ENCODE peak calls at places on chromosomes 13 and 19, in ten cellular contexts. X is body of pancreas, W is IMR-90, V is transverse colon, O is HepG2, Z is breast epithelium, F is spleen, E is stomach, T is tibial nerve, D is heart left ventricle. U is an unnamed sample.

GRCh38 chr19:30873691-30874090 is 475.5 kb downstream of the TSHZ3 start:
- DNase-seq in X (no peak), W (no peak), V (no peak), O (no peak), Z (no peak), F (no peak), E (no peak), T (no peak), D (no peak), U (no peak)

GRCh38 chr19:9862897-9863296 is 27.8 kb downstream of the PIN1 start:
- DNase-seq in X (no peak), W (no peak), V (no peak), O (no peak), Z (no peak), F (no peak), E (no peak), T (no peak), D (no peak), U (no peak)

GRCh38 chr19:4916292-4917082 is 7.2 kb downstream of the UHRF1 start:
- DNase-seq in X (no peak), W (no peak), V (peak; percentile 22), O (no peak), Z (no peak), F (peak; percentile 88), E (no peak), T (no peak), D (no peak), U (no peak)

GRCh38 chr19:5950744-5951143 is 27.2 kb downstream of the RANBP3 start:
- DNase-seq in X (no peak), W (no peak), V (no peak), O (no peak), Z (no peak), F (no peak), E (no peak), T (no peak), D (no peak), U (no peak)

GRCh38 chr13:28402057-28402381 is 92.9 kb downstream of the FLT1 start:
- DNase-seq in X (no peak), W (no peak), V (no peak), O (no peak), Z (no peak), F (no peak), E (no peak), T (no peak), D (no peak), U (no peak)

GRCh38 chr13:101529419-101529818 is 76.9 kb downstream of the ITGBL1 start:
- DNase-seq in X (no peak), W (peak; percentile 90), V (no peak), O (no peak), Z (no peak), F (no peak), E (no peak), T (no peak), D (no peak), U (no peak)

GRCh38 chr19:4913996-4914735 is 4.9 kb downstream of the UHRF1 start:
- DNase-seq in X (no peak), W (peak; percentile 18), V (peak; percentile 17), O (no peak), Z (no peak), F (no peak), E (no peak), T (no peak), D (no peak), U (no peak)

GRCh38 chr19:52991484-52991883 is 22.2 kb upstream of the ERVV-1 start:
- DNase-seq in X (no peak), W (peak; percentile 37), V (no peak), O (no peak), Z (no peak), F (no peak), E (no peak), T (no peak), D (no peak), U (no peak)

GRCh38 chr19:55146078-55146647 is 2.8 kb downstream of the TNNT1 start:
- DNase-seq in X (no peak), W (no peak), V (no peak), O (no peak), Z (no peak), F (no peak), E (no peak), T (no peak), D (no peak), U (no peak)

GRCh38 chr13:114047358-114047881 is 73.5 kb upstream of the C13orf46 start:
- DNase-seq in X (no peak), W (peak; percentile 43), V (peak; percentile 60), O (no peak), Z (no peak), F (no peak), E (no peak), T (no peak), D (no peak), U (no peak)

GRCh38 chr19:29798783-29799182 is 13.0 kb upstream of the CCNE1 start:
- DNase-seq in X (no peak), W (peak; percentile 60), V (no peak), O (no peak), Z (no peak), F (no peak), E (no peak), T (no peak), D (no peak), U (no peak)

GRCh38 chr13:75226092-75226491 is 255.9 kb downstream of the TBC1D4 start:
- DNase-seq in X (no peak), W (no peak), V (no peak), O (no peak), Z (no peak), F (no peak), E (no peak), T (no peak), D (no peak), U (no peak)

GRCh38 chr19:8000298-8001038 is 5.0 kb downstream of the ELAVL1 start:
- DNase-seq in X (peak; percentile 14), W (no peak), V (no peak), O (no peak), Z (no peak), F (no peak), E (no peak), T (no peak), D (no peak), U (no peak)

GRCh38 chr19:57558525-57558924 is 1.1 kb downstream of the ZNF550 start:
- DNase-seq in X (no peak), W (peak; percentile 35), V (no peak), O (peak; percentile 18), Z (no peak), F (no peak), E (no peak), T (no peak), D (no peak), U (no peak)
- H3K4me3 ChIP-seq in X (peak overlapping the region; percentile 84), W (peak overlapping the region; percentile 95), V (peak overlapping the region; percentile 93), O (peak overlapping the region; percentile 94), Z (peak overlapping the region; percentile 99), F (peak overlapping the region; percentile 88), E (peak overlapping the region; percentile 100), T (no peak overlapping the region), D (peak overlapping the region; percentile 84), U (no peak overlapping the region)

GRCh38 chr19:17075035-17075859 is at the start of the genes HAUS8 and MYO9B:
- DNase-seq in X (peak; percentile 99), W (peak; percentile 100), V (peak; percentile 100), O (peak; percentile 96), Z (peak; percentile 98), F (peak; percentile 100), E (peak; percentile 99), T (peak; percentile 99), D (peak; percentile 100), U (peak; percentile 100)
- TF ChIP-seq POLR2A in X (peak; percentile 64), W (peak; percentile 90), V (no peak), O (peak; percentile 77), Z (no peak), F (peak; percentile 61), E (no peak), T (peak; percentile 88), D (peak; percentile 48), U (no peak)

GRCh38 chr13:26051231-26052135 is at the start of gene SHISA2:
- DNase-seq in X (peak; percentile 68), W (peak; percentile 31), V (no peak), O (no peak), Z (no peak), F (no peak), E (peak; percentile 45), T (no peak), D (peak; percentile 46), U (no peak)

GRCh38 chr13:26053418-26053980 is 1.7 kb upstream of the SHISA2 start:
- DNase-seq in X (no peak), W (no peak), V (no peak), O (no peak), Z (no peak), F (no peak), E (no peak), T (no peak), D (no peak), U (no peak)

GRCh38 chr13:26050568-26051230 is 1.1 kb downstream of the SHISA2 start:
- DNase-seq in X (peak; percentile 21), W (no peak), V (no peak), O (no peak), Z (no peak), F (no peak), E (peak; percentile 49), T (no peak), D (peak; percentile 38), U (no peak)

GRCh38 chr13:26048745-26049144 is 3.1 kb downstream of the SHISA2 start:
- DNase-seq in X (no peak), W (no peak), V (no peak), O (no peak), Z (no peak), F (no peak), E (no peak), T (no peak), D (no peak), U (no peak)

GRCh38 chr13:26052136-26052736 is 420 bp upstream of the SHISA2 start:
- DNase-seq in X (no peak), W (no peak), V (no peak), O (no peak), Z (no peak), F (no peak), E (no peak), T (no peak), D (no peak), U (no peak)
- H3K4me3 ChIP-seq in X (peak overlapping the region; percentile 21), W (peak overlapping the region; percentile 44), V (peak overlapping the region; percentile 54), O (peak overlapping the region; percentile 23), Z (peak overlapping the region; percentile 68), F (peak overlapping the region; percentile 70), E (peak overlapping the region; percentile 52), T (peak overlapping the region; percentile 48), D (peak overlapping the region; percentile 52), U (peak overlapping the region; percentile 54)

DNA sequence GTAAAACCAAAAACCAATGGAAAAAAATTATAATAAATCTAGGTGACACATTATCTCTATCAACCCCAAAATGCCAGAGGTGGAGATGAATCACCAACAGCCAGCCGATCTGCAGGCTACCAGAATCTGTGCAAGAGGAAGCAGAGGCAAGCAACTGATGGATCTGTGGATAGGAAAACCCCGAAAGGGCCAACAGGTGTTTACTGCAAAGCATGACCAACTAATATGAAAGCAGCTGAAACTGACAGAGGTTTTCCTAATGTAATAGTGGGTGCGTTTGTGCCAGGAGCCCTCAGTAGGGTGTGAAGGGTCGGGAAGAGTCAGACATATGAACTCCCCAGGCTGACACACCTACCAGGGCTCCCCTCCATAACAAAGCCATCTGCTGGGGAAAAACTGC is 554.6 kb downstream of the RFC3 start:
- DNase-seq in X (no peak), W (no peak), V (no peak), O (no peak), Z (no peak), F (no peak), E (no peak), T (no peak), D (no peak), U (no peak)
- TF ChIP-seq POLR2A in X (no peak), W (no peak), V (no peak), O (no peak), Z (no peak), F (no peak), E (no peak), T (no peak), D (no peak), U (no peak)

U was measured in sigmoid colon.